ENCODE peak calls at places on chromosome 7, in eight cellular contexts. R, W, Z, M, B, I, G and Y are unnamed samples.

GRCh38 chr7:94223375-94224084 is 171.2 kb upstream of the COL1A2 start:
- DNase-seq in R (no peak), W (peak; percentile 26), Z (peak; percentile 14), M (peak; percentile 81), B (no peak), I (no peak), G (peak; percentile 13), Y (no peak)

GRCh38 chr7:127667017-127667670 is 15.2 kb downstream of the SND1 start:
- DNase-seq in R (no peak), W (no peak), Z (no peak), M (peak; percentile 62), B (no peak), I (no peak), G (no peak), Y (no peak)

GRCh38 chr7:46363688-46364087 is 442.6 kb upstream of the IGFBP3 start:
- DNase-seq in R (no peak), W (no peak), Z (no peak), M (no peak), B (no peak), I (no peak), G (no peak), Y (no peak)

GRCh38 chr7:97819161-97819560 is 53.0 kb downstream of the ASNS start:
- DNase-seq in R (no peak), W (no peak), Z (no peak), M (no peak), B (no peak), I (no peak), G (no peak), Y (no peak)

GRCh38 chr7:32515890-32516550 is 20.7 kb downstream of the AVL9 start:
- DNase-seq in R (no peak), W (no peak), Z (no peak), M (peak; percentile 21), B (no peak), I (no peak), G (no peak), Y (no peak)

GRCh38 chr7:17255930-17256329 is 42.5 kb upstream of the AHR start:
- DNase-seq in R (no peak), W (no peak), Z (no peak), M (no peak), B (no peak), I (no peak), G (no peak), Y (no peak)

GRCh38 chr7:103065666-103066065 is 8.9 kb downstream of the FBXL13 start:
- DNase-seq in R (peak; percentile 44), W (no peak), Z (no peak), M (peak; percentile 72), B (peak; percentile 44), I (peak; percentile 75), G (peak; percentile 51), Y (no peak)

GRCh38 chr7:44057849-44058758 is 7.3 kb downstream of the PGAM2 start:
- DNase-seq in R (peak; percentile 82), W (no peak), Z (no peak), M (no peak), B (no peak), I (peak; percentile 41), G (no peak), Y (no peak)

GRCh38 chr7:144023171-144023827 is 23.2 kb downstream of the OR6B1 start:
- DNase-seq in R (no peak), W (no peak), Z (no peak), M (no peak), B (no peak), I (no peak), G (no peak), Y (no peak)

GRCh38 chr7:159197066-159197975 is 52.7 kb upstream of the VIPR2 start:
- DNase-seq in R (no peak), W (no peak), Z (no peak), M (no peak), B (peak; percentile 94), I (no peak), G (no peak), Y (no peak)

GRCh38 chr7:146366938-146367337 is 250.3 kb downstream of the CNTNAP2 start:
- DNase-seq in R (no peak), W (peak; percentile 20), Z (no peak), M (no peak), B (no peak), I (no peak), G (no peak), Y (no peak)